ENCODE peak calls at places on chromosomes 4 and X, in seven cellular contexts. One of them, this sample, is unnamed.

GRCh38 chrX:155215443-155216178 is 649 bp upstream of the VBP1 start:
- DNase-seq in GM12878: no peak
- DNase-seq in K562: no peak
- DNase-seq in SK-N-SH: no peak
- DNase-seq in A549: no peak
- DNase-seq in HepG2: no peak
- DNase-seq in H1: no peak
- DNase-seq in this sample: no peak

GRCh38 chr4:133808151-133808550 is 393.4 kb downstream of the PABPC4L start:
- DNase-seq in K562: no peak
- DNase-seq in SK-N-SH: no peak
- DNase-seq in GM12878: no peak
- DNase-seq in A549: no peak
- DNase-seq in HepG2: no peak
- DNase-seq in H1: no peak
- DNase-seq in this sample: peak

GRCh38 chr4:15373363-15373762 is 54.5 kb upstream of the C1QTNF7 start:
- DNase-seq in K562: no peak
- DNase-seq in HepG2: no peak
- DNase-seq in H1: no peak
- DNase-seq in GM12878: no peak
- DNase-seq in A549: no peak
- DNase-seq in SK-N-SH: no peak
- DNase-seq in this sample: peak

GRCh38 chr4:183100827-183101226 is 1.8 kb downstream of the WWC2 start:
- DNase-seq in GM12878: no peak
- DNase-seq in SK-N-SH: no peak
- DNase-seq in A549: peak
- DNase-seq in K562: no peak
- DNase-seq in HepG2: peak
- DNase-seq in H1: no peak
- DNase-seq in this sample: no peak

GRCh38 chrX:19643203-19643602 is 127.9 kb upstream of the MAP3K15 start:
- DNase-seq in A549: no peak
- DNase-seq in HepG2: no peak
- DNase-seq in GM12878: no peak
- DNase-seq in H1: no peak
- DNase-seq in K562: no peak
- DNase-seq in SK-N-SH: no peak
- DNase-seq in this sample: no peak

GRCh38 chr4:99087887-99088484 is 602 bp downstream of the ADH5 start:
- DNase-seq in K562: no peak
- DNase-seq in A549: peak
- DNase-seq in SK-N-SH: peak
- DNase-seq in GM12878: no peak
- DNase-seq in H1: no peak
- DNase-seq in HepG2: peak
- DNase-seq in this sample: peak

GRCh38 chr4:148435654-148436406 is 6.4 kb downstream of the NR3C2 start:
- DNase-seq in A549: no peak
- DNase-seq in GM12878: no peak
- DNase-seq in K562: no peak
- DNase-seq in HepG2: no peak
- DNase-seq in SK-N-SH: no peak
- DNase-seq in H1: no peak
- DNase-seq in this sample: no peak

GRCh38 chr4:158161561-158162354 is 11.1 kb downstream of the GASK1B start:
- DNase-seq in H1: no peak
- DNase-seq in K562: no peak
- DNase-seq in A549: peak
- DNase-seq in HepG2: no peak
- DNase-seq in GM12878: no peak
- DNase-seq in SK-N-SH: no peak
- DNase-seq in this sample: peak

GRCh38 chr4:173506780-173507211 is 23.2 kb downstream of the HAND2 start:
- DNase-seq in GM12878: no peak
- DNase-seq in H1: no peak
- DNase-seq in K562: no peak
- DNase-seq in A549: no peak
- DNase-seq in SK-N-SH: peak
- DNase-seq in HepG2: no peak
- DNase-seq in this sample: no peak

GRCh38 chr4:77095101-77095826 is 19.5 kb upstream of the CCNI start:
- DNase-seq in HepG2: peak
- DNase-seq in H1: peak
- DNase-seq in SK-N-SH: peak
- DNase-seq in K562: peak
- DNase-seq in A549: peak
- DNase-seq in GM12878: no peak
- DNase-seq in this sample: peak

GRCh38 chr4:152942346-152942745 is 6.2 kb downstream of the FHDC1 start:
- DNase-seq in H1: no peak
- DNase-seq in A549: no peak
- DNase-seq in GM12878: no peak
- DNase-seq in HepG2: no peak
- DNase-seq in SK-N-SH: no peak
- DNase-seq in K562: no peak
- DNase-seq in this sample: no peak

GRCh38 chr4:177275999-177276398 is 33.7 kb upstream of the NEIL3 start:
- DNase-seq in K562: no peak
- DNase-seq in A549: no peak
- DNase-seq in SK-N-SH: no peak
- DNase-seq in HepG2: no peak
- DNase-seq in H1: no peak
- DNase-seq in GM12878: no peak
- DNase-seq in this sample: no peak

GRCh38 chrX:44344194-44344593 is 722 bp upstream of the EFHC2 start:
- DNase-seq in H1: no peak
- DNase-seq in SK-N-SH: no peak
- DNase-seq in GM12878: no peak
- DNase-seq in HepG2: no peak
- DNase-seq in K562: peak
- DNase-seq in A549: no peak
- DNase-seq in this sample: no peak

GRCh38 chr4:20761382-20761781 is 61.1 kb downstream of the PACRGL start:
- DNase-seq in A549: no peak
- DNase-seq in K562: no peak
- DNase-seq in SK-N-SH: no peak
- DNase-seq in H1: no peak
- DNase-seq in GM12878: no peak
- DNase-seq in HepG2: no peak
- DNase-seq in this sample: no peak

GRCh38 chr4:98682719-98683118 is 24.3 kb upstream of the TSPAN5 start:
- DNase-seq in H1: no peak
- DNase-seq in GM12878: no peak
- DNase-seq in A549: no peak
- DNase-seq in SK-N-SH: peak
- DNase-seq in K562: peak
- DNase-seq in HepG2: no peak
- DNase-seq in this sample: peak

GRCh38 chrX:38138157-38138556 is 82.5 kb downstream of the SRPX start:
- DNase-seq in K562: no peak
- DNase-seq in A549: no peak
- DNase-seq in H1: no peak
- DNase-seq in SK-N-SH: no peak
- DNase-seq in GM12878: no peak
- DNase-seq in HepG2: no peak
- DNase-seq in this sample: no peak

GRCh38 chr4:54879576-54879975 is 221.8 kb downstream of the KIT start:
- DNase-seq in H1: no peak
- DNase-seq in GM12878: no peak
- DNase-seq in K562: no peak
- DNase-seq in SK-N-SH: no peak
- DNase-seq in HepG2: no peak
- DNase-seq in A549: no peak
- DNase-seq in this sample: peak
- TF ChIP-seq RFX5 in H1: no peak
- TF ChIP-seq RFX5 in GM12878: no peak
- TF ChIP-seq RFX5 in K562: no peak
- TF ChIP-seq RFX5 in SK-N-SH: no peak
- TF ChIP-seq RFX5 in HepG2: no peak
- TF ChIP-seq RFX5 in A549: no peak
- TF ChIP-seq RFX5 in this sample: no peak

GRCh38 chrX:103678199-103678993 is 8.1 kb downstream of the MORF4L2 start:
- DNase-seq in GM12878: no peak
- DNase-seq in H1: no peak
- DNase-seq in SK-N-SH: no peak
- DNase-seq in HepG2: no peak
- DNase-seq in A549: no peak
- DNase-seq in K562: no peak
- DNase-seq in this sample: peak

GRCh38 chrX:103669745-103670144 is 16.8 kb downstream of the MORF4L2 start:
- DNase-seq in HepG2: no peak
- DNase-seq in K562: no peak
- DNase-seq in H1: no peak
- DNase-seq in A549: no peak
- DNase-seq in GM12878: no peak
- DNase-seq in SK-N-SH: no peak
- DNase-seq in this sample: no peak

GRCh38 chrX:103674531-103675454 is 11.7 kb downstream of the MORF4L2 start:
- DNase-seq in SK-N-SH: no peak
- DNase-seq in A549: no peak
- DNase-seq in K562: no peak
- DNase-seq in HepG2: no peak
- DNase-seq in GM12878: no peak
- DNase-seq in H1: no peak
- DNase-seq in this sample: peak
- TF ChIP-seq RFX5 in SK-N-SH: no peak
- TF ChIP-seq RFX5 in A549: no peak
- TF ChIP-seq RFX5 in K562: no peak
- TF ChIP-seq RFX5 in HepG2: no peak
- TF ChIP-seq RFX5 in GM12878: no peak
- TF ChIP-seq RFX5 in H1: no peak
- TF ChIP-seq RFX5 in this sample: no peak

GRCh38 chrX:39730671-39731389 is 366.9 kb downstream of the BCOR start:
- DNase-seq in HepG2: peak
- DNase-seq in K562: peak
- DNase-seq in SK-N-SH: peak
- DNase-seq in GM12878: no peak
- DNase-seq in H1: peak
- DNase-seq in A549: peak
- DNase-seq in this sample: peak
- TF ChIP-seq RFX5 in HepG2: no peak
- TF ChIP-seq RFX5 in K562: no peak
- TF ChIP-seq RFX5 in SK-N-SH: no peak
- TF ChIP-seq RFX5 in GM12878: no peak
- TF ChIP-seq RFX5 in H1: no peak
- TF ChIP-seq RFX5 in A549: no peak
- TF ChIP-seq RFX5 in this sample: no peak

GRCh38 chrX:1093112-1093511 is 119.3 kb downstream of the CRLF2 start:
- DNase-seq in GM12878: no peak
- DNase-seq in A549: no peak
- DNase-seq in H1: no peak
- DNase-seq in SK-N-SH: no peak
- DNase-seq in K562: no peak
- DNase-seq in HepG2: no peak
- DNase-seq in this sample: no peak
- TF ChIP-seq RFX5 in GM12878: no peak
- TF ChIP-seq RFX5 in A549: no peak
- TF ChIP-seq RFX5 in H1: no peak
- TF ChIP-seq RFX5 in SK-N-SH: no peak
- TF ChIP-seq RFX5 in K562: no peak
- TF ChIP-seq RFX5 in HepG2: no peak
- TF ChIP-seq RFX5 in this sample: no peak

GRCh38 chrX:10174810-10175209 is 18.0 kb downstream of the CLCN4 start:
- DNase-seq in A549: no peak
- DNase-seq in GM12878: no peak
- DNase-seq in H1: no peak
- DNase-seq in HepG2: no peak
- DNase-seq in SK-N-SH: no peak
- DNase-seq in K562: no peak
- DNase-seq in this sample: peak
- TF ChIP-seq RFX5 in A549: no peak
- TF ChIP-seq RFX5 in GM12878: no peak
- TF ChIP-seq RFX5 in H1: no peak
- TF ChIP-seq RFX5 in HepG2: no peak
- TF ChIP-seq RFX5 in SK-N-SH: no peak
- TF ChIP-seq RFX5 in K562: no peak
- TF ChIP-seq RFX5 in this sample: no peak

DNA sequence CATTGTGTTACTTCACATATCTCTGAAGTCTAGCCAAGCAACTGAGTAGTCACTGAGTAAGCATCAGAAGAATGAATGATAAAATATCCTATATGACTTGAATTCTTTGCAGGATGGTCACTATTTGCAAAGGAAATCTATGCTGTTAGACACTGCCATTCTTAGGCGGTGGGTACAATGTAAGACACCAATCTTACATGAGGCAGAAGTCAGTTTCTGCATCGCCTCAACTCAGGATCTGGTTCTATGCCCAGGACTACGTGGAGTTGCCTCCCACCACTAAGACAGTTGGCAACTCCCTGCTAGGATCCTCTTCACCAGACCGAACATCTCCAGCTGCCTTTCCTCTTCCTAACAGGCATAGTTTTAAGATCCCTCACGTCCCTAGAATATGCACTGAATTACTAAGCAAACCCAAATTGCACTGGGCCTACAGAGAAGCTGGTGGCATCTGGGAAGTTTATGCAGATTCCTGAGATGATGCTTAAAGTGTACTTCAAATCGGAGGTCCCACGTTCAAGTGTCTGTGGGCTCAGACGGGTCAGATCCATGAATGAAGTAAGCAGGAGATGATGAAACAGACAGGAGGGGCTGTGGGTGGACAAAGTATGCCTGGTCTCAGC is 45.6 kb downstream of the SEL1L3 start:
- DNase-seq in H1: no peak
- DNase-seq in HepG2: no peak
- DNase-seq in GM12878: no peak
- DNase-seq in A549: peak
- DNase-seq in K562: no peak
- DNase-seq in SK-N-SH: no peak
- DNase-seq in this sample: peak
- TF ChIP-seq RFX5 in H1: no peak
- TF ChIP-seq RFX5 in HepG2: no peak
- TF ChIP-seq RFX5 in GM12878: no peak
- TF ChIP-seq RFX5 in A549: no peak
- TF ChIP-seq RFX5 in K562: no peak
- TF ChIP-seq RFX5 in SK-N-SH: no peak
- TF ChIP-seq RFX5 in this sample: no peak

DNA sequence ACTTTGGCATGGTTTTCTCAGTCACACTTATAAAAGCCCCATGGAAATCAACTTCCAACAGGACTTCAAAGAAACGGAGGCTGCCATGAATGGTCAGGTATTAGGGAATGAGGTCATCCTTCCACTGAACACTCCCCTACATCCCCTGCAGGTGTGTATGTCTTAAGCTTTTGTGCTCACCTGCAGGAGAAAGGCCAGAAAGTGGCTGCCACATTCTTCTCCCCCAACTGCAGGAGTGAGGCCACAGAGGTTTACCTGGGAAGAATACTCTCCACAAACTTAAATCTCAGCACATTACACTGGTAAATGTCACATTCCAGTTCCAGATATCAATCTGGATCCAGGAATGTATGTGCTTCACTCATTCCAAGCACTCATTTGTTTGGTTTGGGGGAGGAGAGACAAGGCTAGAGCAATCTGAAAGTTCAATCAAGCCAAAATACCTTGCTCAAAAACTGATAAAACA is 15.5 kb downstream of the FAM9C start:
- DNase-seq in SK-N-SH: no peak
- DNase-seq in K562: no peak
- DNase-seq in HepG2: peak
- DNase-seq in A549: peak
- DNase-seq in GM12878: no peak
- DNase-seq in H1: no peak
- DNase-seq in this sample: no peak
- TF ChIP-seq RFX5 in SK-N-SH: no peak
- TF ChIP-seq RFX5 in K562: no peak
- TF ChIP-seq RFX5 in HepG2: no peak
- TF ChIP-seq RFX5 in A549: no peak
- TF ChIP-seq RFX5 in GM12878: no peak
- TF ChIP-seq RFX5 in H1: no peak
- TF ChIP-seq RFX5 in this sample: no peak

This sample was measured in IMR-90.